ENCODE peak calls at places on chromosomes 7 and 10, in seven cellular contexts. Y is thoracic aorta, U is retina, G is HEK293T, W is NB4, V is HT-29, T is mesenteric fat pad. M is an unnamed sample.

GRCh38 chr10:37488792-37489657 is 363.6 kb downstream of the ANKRD30A start:
- DNase-seq in Y (no peak), U (no peak), G (no peak), W (peak; percentile 99), V (no peak), T (no peak), M (no peak)

GRCh38 chr7:26958834-26959233 is 94.4 kb upstream of the SKAP2 start:
- DNase-seq in Y (no peak), U (no peak), G (no peak), W (no peak), V (no peak), T (no peak), M (no peak)

GRCh38 chr7:80781146-80781545 is 137.7 kb downstream of the SEMA3C start:
- DNase-seq in Y (no peak), U (no peak), G (no peak), W (no peak), V (no peak), T (no peak), M (no peak)

GRCh38 chr10:36254191-36254590 is 612.1 kb upstream of the FZD8 start:
- DNase-seq in Y (no peak), U (no peak), G (no peak), W (no peak), V (peak; percentile 24), T (peak; percentile 89), M (no peak)

GRCh38 chr7:91034459-91035368 is 229.5 kb upstream of the FZD1 start:
- DNase-seq in Y (no peak), U (peak; percentile 69), G (peak; percentile 51), W (peak; percentile 67), V (peak; percentile 63), T (no peak), M (peak; percentile 94)

GRCh38 chr7:1595636-1596035 is 25.8 kb upstream of the PSMG3 start:
- DNase-seq in Y (no peak), U (no peak), G (no peak), W (no peak), V (no peak), T (no peak), M (no peak)

GRCh38 chr7:19369806-19370205 is 224.6 kb upstream of the FERD3L start:
- DNase-seq in Y (no peak), U (no peak), G (no peak), W (no peak), V (no peak), T (no peak), M (peak; percentile 71)

GRCh38 chr7:129188372-129188891 is at the start of gene SMO:
- DNase-seq in Y (no peak), U (peak; percentile 92), G (peak; percentile 69), W (no peak), V (no peak), T (no peak), M (peak; percentile 17)

GRCh38 chr10:4017336-4017735 is 232.3 kb upstream of the KLF6 start:
- DNase-seq in Y (no peak), U (no peak), G (no peak), W (no peak), V (no peak), T (no peak), M (no peak)

GRCh38 chr7:94183289-94183749 is 179.2 kb upstream of the BET1 start:
- DNase-seq in Y (no peak), U (no peak), G (no peak), W (no peak), V (peak; percentile 88), T (no peak), M (no peak)

GRCh38 chr10:70078329-70078728 is 25.7 kb downstream of the MACROH2A2 start:
- DNase-seq in Y (no peak), U (no peak), G (no peak), W (no peak), V (no peak), T (no peak), M (no peak)

GRCh38 chr7:69232445-69233376 is 365.6 kb upstream of the AUTS2 start:
- DNase-seq in Y (no peak), U (peak; percentile 11), G (peak; percentile 32), W (no peak), V (no peak), T (peak; percentile 41), M (peak; percentile 98)

GRCh38 chr10:103706760-103707159 is 148.6 kb downstream of the SH3PXD2A start:
- DNase-seq in Y (no peak), U (no peak), G (no peak), W (no peak), V (no peak), T (no peak), M (no peak)

GRCh38 chr10:79381804-79382221 is 34.5 kb downstream of the PPIF start:
- DNase-seq in Y (peak; percentile 71), U (no peak), G (peak; percentile 58), W (no peak), V (no peak), T (peak; percentile 91), M (no peak)

GRCh38 chr7:157541295-157541608 is 204.4 kb downstream of the DNAJB6 start:
- DNase-seq in Y (no peak), U (no peak), G (no peak), W (no peak), V (no peak), T (no peak), M (no peak)

GRCh38 chr10:106981461-106981850 is 183.1 kb downstream of the SORCS1 start:
- DNase-seq in Y (no peak), U (peak; percentile 20), G (no peak), W (no peak), V (no peak), T (no peak), M (no peak)

GRCh38 chr10:118873738-118874105 is 119.0 kb upstream of the CACUL1 start:
- DNase-seq in Y (no peak), U (no peak), G (no peak), W (no peak), V (no peak), T (no peak), M (no peak)

GRCh38 chr10:34327184-34327583 is 487.9 kb downstream of the PARD3 start:
- DNase-seq in Y (no peak), U (no peak), G (no peak), W (no peak), V (no peak), T (no peak), M (no peak)

GRCh38 chr7:80453699-80454340 is 58.0 kb downstream of the GNAT3 start:
- DNase-seq in Y (no peak), U (no peak), G (no peak), W (peak; percentile 52), V (peak; percentile 74), T (no peak), M (peak; percentile 18)